ENCODE peak calls at places on chromosomes 6 and 20, in six cellular contexts. One of them, this sample, is unnamed.

GRCh38 chr6:53326372-53327016 is 22.3 kb downstream of the ELOVL5 start:
- DNase-seq in H1: no peak
- DNase-seq in mesendoderm: peak
- DNase-seq in neuronal stem cell: no peak
- DNase-seq in mesenchymal stem cell: peak
- DNase-seq in H9: peak
- DNase-seq in this sample: peak

GRCh38 chr6:27096834-27097511 is 150.5 kb upstream of the PRSS16 start:
- DNase-seq in H1: peak
- DNase-seq in mesendoderm: peak
- DNase-seq in neuronal stem cell: no peak
- DNase-seq in mesenchymal stem cell: peak
- DNase-seq in H9: peak
- DNase-seq in this sample: peak

GRCh38 chr6:108383967-108384366 is 89.1 kb downstream of the AFG1L start:
- DNase-seq in H1: no peak
- DNase-seq in mesendoderm: no peak
- DNase-seq in neuronal stem cell: no peak
- DNase-seq in mesenchymal stem cell: no peak
- DNase-seq in H9: no peak
- DNase-seq in this sample: no peak

GRCh38 chr6:43150051-43150751 is 20.9 kb upstream of the SRF start:
- DNase-seq in H1: no peak
- DNase-seq in mesendoderm: no peak
- DNase-seq in neuronal stem cell: no peak
- DNase-seq in mesenchymal stem cell: no peak
- DNase-seq in H9: no peak
- DNase-seq in this sample: peak

GRCh38 chr6:158789115-158789917 is 29.9 kb downstream of the EZR start:
- DNase-seq in H1: no peak
- DNase-seq in mesendoderm: no peak
- DNase-seq in neuronal stem cell: no peak
- DNase-seq in mesenchymal stem cell: no peak
- DNase-seq in H9: no peak
- DNase-seq in this sample: no peak

GRCh38 chr6:87182321-87182720 is 27.0 kb downstream of the ZNF292 start:
- DNase-seq in H1: no peak
- DNase-seq in mesendoderm: no peak
- DNase-seq in neuronal stem cell: no peak
- DNase-seq in mesenchymal stem cell: no peak
- DNase-seq in H9: no peak
- DNase-seq in this sample: no peak

GRCh38 chr6:26172496-26172958 is 85.3 kb downstream of the HFE start:
- DNase-seq in H1: no peak
- DNase-seq in mesendoderm: peak
- DNase-seq in neuronal stem cell: no peak
- DNase-seq in mesenchymal stem cell: peak
- DNase-seq in H9: no peak
- DNase-seq in this sample: peak

GRCh38 chr6:43247115-43247999 is 4.1 kb downstream of the TTBK1 start:
- DNase-seq in H1: no peak
- DNase-seq in mesendoderm: peak
- DNase-seq in neuronal stem cell: peak
- DNase-seq in mesenchymal stem cell: peak
- DNase-seq in H9: peak
- DNase-seq in this sample: peak

GRCh38 chr6:105164418-105164817 is 15.4 kb downstream of the POPDC3 start:
- DNase-seq in H1: no peak
- DNase-seq in mesendoderm: no peak
- DNase-seq in neuronal stem cell: no peak
- DNase-seq in mesenchymal stem cell: peak
- DNase-seq in H9: no peak
- DNase-seq in this sample: peak

GRCh38 chr6:32462609-32463008 is 22.9 kb downstream of the HLA-DRA start:
- DNase-seq in H1: no peak
- DNase-seq in mesendoderm: no peak
- DNase-seq in neuronal stem cell: no peak
- DNase-seq in mesenchymal stem cell: no peak
- DNase-seq in H9: no peak
- DNase-seq in this sample: no peak

GRCh38 chr6:79719248-79719975 is 88.3 kb downstream of the SH3BGRL2 start:
- DNase-seq in H1: no peak
- DNase-seq in mesendoderm: no peak
- DNase-seq in neuronal stem cell: no peak
- DNase-seq in mesenchymal stem cell: no peak
- DNase-seq in H9: no peak
- DNase-seq in this sample: peak

GRCh38 chr6:125300992-125301434 is 754 bp downstream of the HDDC2 start:
- DNase-seq in H1: no peak
- DNase-seq in mesendoderm: peak
- DNase-seq in neuronal stem cell: no peak
- DNase-seq in mesenchymal stem cell: peak
- DNase-seq in H9: no peak
- DNase-seq in this sample: peak

GRCh38 chr6:145838305-145838704 is 23.7 kb upstream of the FBXO30 start:
- DNase-seq in H1: no peak
- DNase-seq in mesendoderm: no peak
- DNase-seq in neuronal stem cell: no peak
- DNase-seq in mesenchymal stem cell: no peak
- DNase-seq in H9: no peak
- DNase-seq in this sample: no peak

GRCh38 chr20:25459111-25459830 is 51.8 kb downstream of the GINS1 start:
- DNase-seq in H1: no peak
- DNase-seq in mesendoderm: no peak
- DNase-seq in neuronal stem cell: no peak
- DNase-seq in mesenchymal stem cell: no peak
- DNase-seq in H9: no peak
- DNase-seq in this sample: no peak

GRCh38 chr20:20820780-20821495 is 108.5 kb upstream of the RALGAPA2 start:
- DNase-seq in H1: no peak
- DNase-seq in mesendoderm: peak
- DNase-seq in neuronal stem cell: no peak
- DNase-seq in mesenchymal stem cell: no peak
- DNase-seq in H9: no peak
- DNase-seq in this sample: no peak

GRCh38 chr6:143337201-143337949 is 113.1 kb downstream of the ADAT2 start:
- DNase-seq in H1: peak
- DNase-seq in mesendoderm: peak
- DNase-seq in neuronal stem cell: no peak
- DNase-seq in mesenchymal stem cell: peak
- DNase-seq in H9: peak
- DNase-seq in this sample: peak

GRCh38 chr6:71393471-71393870 is 104.9 kb downstream of the OGFRL1 start:
- DNase-seq in H1: no peak
- DNase-seq in mesendoderm: no peak
- DNase-seq in neuronal stem cell: no peak
- DNase-seq in mesenchymal stem cell: peak
- DNase-seq in H9: no peak
- DNase-seq in this sample: peak

GRCh38 chr20:20520776-20521175 is 152.9 kb downstream of the INSM1 start:
- DNase-seq in H1: no peak
- DNase-seq in mesendoderm: no peak
- DNase-seq in neuronal stem cell: no peak
- DNase-seq in mesenchymal stem cell: peak
- DNase-seq in H9: no peak
- DNase-seq in this sample: peak

GRCh38 chr6:36249010-36249409 is 20.9 kb upstream of the PNPLA1 start:
- DNase-seq in H1: no peak
- DNase-seq in mesendoderm: peak
- DNase-seq in neuronal stem cell: no peak
- DNase-seq in mesenchymal stem cell: peak
- DNase-seq in H9: no peak
- DNase-seq in this sample: peak

DNA sequence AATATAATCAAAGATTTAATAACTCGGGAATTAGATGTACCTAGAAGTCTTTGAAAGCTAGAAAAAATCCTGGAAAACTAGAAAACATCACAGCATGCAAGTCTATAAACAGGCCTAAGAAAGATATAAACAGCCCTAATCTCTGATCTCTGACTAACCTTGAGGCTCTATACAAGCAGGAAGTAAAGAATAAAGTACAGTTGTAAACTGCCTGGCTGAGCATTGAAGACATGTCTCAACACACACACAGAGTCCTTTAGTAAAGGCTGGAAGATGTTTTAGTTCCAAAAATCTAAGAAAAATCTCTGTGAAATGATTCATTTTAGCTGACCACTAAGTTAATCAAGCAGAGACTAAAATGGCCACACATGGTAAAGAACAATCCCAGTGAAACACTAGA is 774.5 kb downstream of the EYS start:
- DNase-seq in H1: no peak
- DNase-seq in mesendoderm: no peak
- DNase-seq in neuronal stem cell: no peak
- DNase-seq in mesenchymal stem cell: peak
- DNase-seq in H9: no peak
- DNase-seq in this sample: peak
- H2BK15ac ChIP-seq in H1: no peak
- H2BK15ac ChIP-seq in mesendoderm: peak
- H2BK15ac ChIP-seq in neuronal stem cell: no peak
- H2BK15ac ChIP-seq in mesenchymal stem cell: no peak
- H2BK15ac ChIP-seq in H9: no peak
- H2BK15ac ChIP-seq in this sample: no peak

DNA sequence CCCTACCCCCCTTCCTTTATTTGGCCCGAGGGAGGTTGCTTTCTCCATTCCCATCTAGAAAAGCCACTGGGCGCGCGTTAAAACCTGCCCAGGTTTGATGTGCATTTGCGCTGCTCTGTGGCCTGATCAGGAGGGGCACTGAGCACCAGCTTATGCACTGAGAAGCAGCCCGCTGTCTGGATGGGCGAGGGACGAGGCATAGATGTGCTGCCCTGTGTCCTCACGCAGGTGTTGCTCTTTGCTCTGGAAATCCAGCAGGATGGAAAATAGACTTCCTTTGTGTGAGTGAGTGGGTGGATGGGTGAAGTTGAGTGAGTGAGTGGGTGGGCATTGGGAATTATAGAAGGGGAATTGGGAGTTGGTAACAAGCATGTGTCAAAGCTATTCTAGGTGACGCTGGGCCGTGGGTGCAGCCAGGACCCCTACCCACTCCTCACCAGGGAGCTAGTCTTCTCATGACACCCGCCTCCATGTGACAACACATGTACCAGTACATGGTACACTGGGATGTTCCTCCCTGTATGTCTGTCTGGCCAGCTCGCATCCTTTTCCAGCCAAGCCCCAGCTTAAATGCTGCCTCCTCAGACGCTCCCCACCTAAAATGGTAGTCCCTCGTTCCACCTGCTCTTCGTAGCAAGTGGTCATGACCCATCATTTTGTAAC is 162.6 kb downstream of the DTNBP1 start:
- DNase-seq in H1: no peak
- DNase-seq in mesendoderm: no peak
- DNase-seq in neuronal stem cell: no peak
- DNase-seq in mesenchymal stem cell: no peak
- DNase-seq in H9: no peak
- DNase-seq in this sample: no peak
- H2BK15ac ChIP-seq in H1: no peak
- H2BK15ac ChIP-seq in mesendoderm: no peak
- H2BK15ac ChIP-seq in neuronal stem cell: no peak
- H2BK15ac ChIP-seq in mesenchymal stem cell: no peak
- H2BK15ac ChIP-seq in H9: no peak
- H2BK15ac ChIP-seq in this sample: no peak

DNA sequence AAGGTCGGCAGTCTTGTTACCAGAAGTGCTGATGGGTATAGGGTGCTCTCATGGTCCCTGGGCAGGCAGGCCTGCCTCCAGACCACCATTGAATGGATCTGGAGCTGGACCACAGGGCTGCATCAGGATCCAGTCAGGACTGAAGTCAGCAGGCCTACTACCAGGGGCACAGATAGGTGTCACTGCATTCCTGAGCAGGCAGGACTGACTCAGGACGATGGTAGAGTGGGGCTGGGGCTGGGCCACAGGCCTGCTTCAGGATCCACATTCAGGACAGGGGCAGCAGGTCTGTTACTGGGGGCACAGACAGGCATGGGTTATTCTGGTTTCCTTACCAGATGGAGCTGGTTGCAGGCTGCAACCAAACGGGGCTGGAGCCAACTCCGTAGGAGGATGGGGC is 51.4 kb upstream of the MAP3K4 start:
- DNase-seq in H1: no peak
- DNase-seq in mesendoderm: no peak
- DNase-seq in neuronal stem cell: no peak
- DNase-seq in mesenchymal stem cell: no peak
- DNase-seq in H9: no peak
- DNase-seq in this sample: no peak
- H2BK15ac ChIP-seq in H1: no peak
- H2BK15ac ChIP-seq in mesendoderm: no peak
- H2BK15ac ChIP-seq in neuronal stem cell: peak
- H2BK15ac ChIP-seq in mesenchymal stem cell: no peak
- H2BK15ac ChIP-seq in H9: no peak
- H2BK15ac ChIP-seq in this sample: no peak

GRCh38 chr6:15410126-15410391 is 164.2 kb downstream of the JARID2 start:
- DNase-seq in H1: peak
- DNase-seq in mesendoderm: peak
- DNase-seq in neuronal stem cell: no peak
- DNase-seq in mesenchymal stem cell: no peak
- DNase-seq in H9: no peak
- DNase-seq in this sample: no peak
- H2BK15ac ChIP-seq in H1: no peak
- H2BK15ac ChIP-seq in mesendoderm: no peak
- H2BK15ac ChIP-seq in neuronal stem cell: no peak
- H2BK15ac ChIP-seq in mesenchymal stem cell: no peak
- H2BK15ac ChIP-seq in H9: no peak
- H2BK15ac ChIP-seq in this sample: no peak

GRCh38 chr20:63740501-63741353 is 1.2 kb downstream of the SLC2A4RG start:
- DNase-seq in H1: peak
- DNase-seq in mesendoderm: peak
- DNase-seq in neuronal stem cell: peak
- DNase-seq in mesenchymal stem cell: peak
- DNase-seq in H9: peak
- DNase-seq in this sample: peak
- H2BK15ac ChIP-seq in H1: peak
- H2BK15ac ChIP-seq in mesendoderm: no peak
- H2BK15ac ChIP-seq in neuronal stem cell: peak
- H2BK15ac ChIP-seq in mesenchymal stem cell: peak
- H2BK15ac ChIP-seq in H9: no peak
- H2BK15ac ChIP-seq in this sample: no peak

GRCh38 chr20:18738888-18739287 is 74.7 kb upstream of the SCP2D1 start:
- DNase-seq in H1: no peak
- DNase-seq in mesendoderm: peak
- DNase-seq in neuronal stem cell: no peak
- DNase-seq in mesenchymal stem cell: no peak
- DNase-seq in H9: no peak
- DNase-seq in this sample: no peak
- H2BK15ac ChIP-seq in H1: no peak
- H2BK15ac ChIP-seq in mesendoderm: no peak
- H2BK15ac ChIP-seq in neuronal stem cell: no peak
- H2BK15ac ChIP-seq in mesenchymal stem cell: no peak
- H2BK15ac ChIP-seq in H9: no peak
- H2BK15ac ChIP-seq in this sample: no peak

GRCh38 chr20:37425103-37425625 is 79.2 kb downstream of the SRC start:
- DNase-seq in H1: no peak
- DNase-seq in mesendoderm: no peak
- DNase-seq in neuronal stem cell: no peak
- DNase-seq in mesenchymal stem cell: no peak
- DNase-seq in H9: no peak
- DNase-seq in this sample: no peak
- H2BK15ac ChIP-seq in H1: no peak
- H2BK15ac ChIP-seq in mesendoderm: no peak
- H2BK15ac ChIP-seq in neuronal stem cell: peak
- H2BK15ac ChIP-seq in mesenchymal stem cell: no peak
- H2BK15ac ChIP-seq in H9: no peak
- H2BK15ac ChIP-seq in this sample: no peak